ENCODE peak calls at places on chromosomes 1 and 21, in seven cellular contexts. S is transverse colon, Z is hepatocyte, G is dorsolateral prefrontal cortex, T is cardiac muscle cell, A is lung, L is breast epithelium. R is an unnamed sample.

GRCh38 chr1:81179239-81179638 is 621.5 kb upstream of the ADGRL2 start:
- DNase-seq in T (no peak), G (no peak), A (no peak), S (no peak), Z (peak; percentile 64), L (no peak), R (no peak)

GRCh38 chr1:21508580-21509350 is 458 bp upstream of the ALPL start:
- DNase-seq in T (peak; percentile 91), Z (peak; percentile 90), A (peak; percentile 81), G (no peak), L (no peak), S (peak; percentile 62), R (peak; percentile 95)

GRCh38 chr1:169086603-169087455 is 19.7 kb upstream of the ATP1B1 start:
- DNase-seq in S (no peak), T (peak; percentile 78), Z (peak; percentile 74), A (no peak), G (no peak), L (no peak), R (no peak)

GRCh38 chr1:165367375-165367993 is 11.0 kb upstream of the LMX1A start:
- DNase-seq in T (peak; percentile 83), A (peak; percentile 79), G (peak; percentile 66), Z (peak; percentile 87), L (peak; percentile 71), S (peak; percentile 83), R (peak; percentile 84)

GRCh38 chr1:206556748-206557635 is 49.7 kb downstream of the RASSF5 start:
- DNase-seq in L (peak; percentile 57), Z (peak; percentile 63), T (peak; percentile 81), G (peak; percentile 75), A (peak; percentile 87), S (peak; percentile 90), R (peak; percentile 86)

GRCh38 chr1:41485605-41486004 is 1.1 kb upstream of the EDN2 start:
- DNase-seq in L (no peak), G (no peak), S (no peak), Z (peak; percentile 68), T (no peak), A (no peak), R (peak; percentile 30)

GRCh38 chr1:87252406-87252805 is 76.3 kb upstream of the LMO4 start:
- DNase-seq in Z (no peak), L (no peak), S (no peak), A (no peak), T (no peak), G (no peak), R (no peak)

GRCh38 chr1:109543988-109544735 is 4.3 kb upstream of the GNAI3 start:
- DNase-seq in A (no peak), T (no peak), Z (no peak), S (no peak), G (no peak), L (no peak), R (no peak)

GRCh38 chr1:215402147-215402546 is 165.0 kb upstream of the KCTD3 start:
- DNase-seq in L (no peak), Z (no peak), G (no peak), A (no peak), S (no peak), T (no peak), R (no peak)

GRCh38 chr1:194184402-194184801 is 998.0 kb upstream of the B3GALT2 start:
- DNase-seq in S (no peak), Z (no peak), T (no peak), A (no peak), L (no peak), G (no peak), R (no peak)

GRCh38 chr1:151992345-151993083 is 1.1 kb downstream of the S100A10 start:
- DNase-seq in G (no peak), S (peak; percentile 89), L (peak; percentile 87), T (no peak), A (peak; percentile 90), Z (peak; percentile 89), R (peak; percentile 85)

GRCh38 chr1:86156571-86157455 is at the start of gene COL24A1:
- DNase-seq in T (peak; percentile 81), A (peak; percentile 31), S (peak; percentile 14), L (no peak), Z (peak; percentile 69), G (peak; percentile 43), R (peak; percentile 58)

GRCh38 chr1:16434501-16434900 is 2.7 kb downstream of the SPATA21 start:
- DNase-seq in Z (no peak), S (no peak), A (no peak), G (no peak), T (no peak), L (no peak), R (no peak)

GRCh38 chr1:236016083-236016482 is 48.8 kb downstream of the NID1 start:
- DNase-seq in A (no peak), L (peak; percentile 49), S (peak; percentile 53), Z (no peak), G (no peak), T (no peak), R (no peak)

GRCh38 chr1:236766506-236766905 is 28.6 kb upstream of the MTR start:
- DNase-seq in S (no peak), L (no peak), G (no peak), T (no peak), Z (no peak), A (no peak), R (no peak)

GRCh38 chr1:113253187-113253966 is 136.9 kb upstream of the MAGI3 start:
- DNase-seq in L (no peak), S (peak; percentile 58), Z (no peak), G (no peak), T (no peak), A (no peak), R (no peak)

GRCh38 chr1:236083650-236084385 is 18.9 kb upstream of the NID1 start:
- DNase-seq in A (no peak), Z (peak; percentile 57), S (no peak), L (no peak), T (peak; percentile 22), G (no peak), R (no peak)

DNA sequence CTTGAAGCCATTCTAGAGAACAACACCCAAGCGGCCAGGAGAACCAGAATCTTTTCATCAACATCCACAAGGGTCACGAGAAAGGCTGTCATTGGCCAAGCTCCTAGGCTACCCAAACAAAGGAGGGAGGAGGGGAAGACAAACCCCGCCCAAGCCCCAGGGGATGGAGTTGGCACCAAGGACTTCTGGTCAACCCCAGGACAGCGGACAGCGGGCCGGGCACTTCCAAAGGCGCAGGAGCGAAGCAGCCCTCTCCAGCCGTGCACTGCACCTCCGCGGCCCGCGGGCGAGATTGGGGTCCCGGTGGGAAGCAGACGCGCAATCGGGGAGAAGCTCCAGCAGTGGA is at the start of gene CLIC6:
- DNase-seq in Z (peak; percentile 28), G (no peak), A (peak; percentile 52), L (no peak), T (peak; percentile 6), S (peak; percentile 38), R (no peak)
- H3K4me3 ChIP-seq in Z (peak within 1 kb of the TSS; percentile 79), G (no peak within 1 kb of the TSS), A (peak within 1 kb of the TSS; percentile 24), L (peak within 1 kb of the TSS; percentile 65), T (peak within 1 kb of the TSS; percentile 15), S (peak within 1 kb of the TSS; percentile 52), R (peak within 1 kb of the TSS; percentile 38)

GRCh38 chr1:107389410-107390075 is 248.7 kb downstream of the NTNG1 start:
- DNase-seq in S (no peak), A (no peak), G (no peak), Z (no peak), L (no peak), T (no peak), R (no peak)
- H3K27ac ChIP-seq in S (no peak overlapping the region), A (no peak overlapping the region), G (no peak overlapping the region), Z (no peak overlapping the region), L (no peak overlapping the region), T (no peak overlapping the region), R (no peak overlapping the region)

DNA sequence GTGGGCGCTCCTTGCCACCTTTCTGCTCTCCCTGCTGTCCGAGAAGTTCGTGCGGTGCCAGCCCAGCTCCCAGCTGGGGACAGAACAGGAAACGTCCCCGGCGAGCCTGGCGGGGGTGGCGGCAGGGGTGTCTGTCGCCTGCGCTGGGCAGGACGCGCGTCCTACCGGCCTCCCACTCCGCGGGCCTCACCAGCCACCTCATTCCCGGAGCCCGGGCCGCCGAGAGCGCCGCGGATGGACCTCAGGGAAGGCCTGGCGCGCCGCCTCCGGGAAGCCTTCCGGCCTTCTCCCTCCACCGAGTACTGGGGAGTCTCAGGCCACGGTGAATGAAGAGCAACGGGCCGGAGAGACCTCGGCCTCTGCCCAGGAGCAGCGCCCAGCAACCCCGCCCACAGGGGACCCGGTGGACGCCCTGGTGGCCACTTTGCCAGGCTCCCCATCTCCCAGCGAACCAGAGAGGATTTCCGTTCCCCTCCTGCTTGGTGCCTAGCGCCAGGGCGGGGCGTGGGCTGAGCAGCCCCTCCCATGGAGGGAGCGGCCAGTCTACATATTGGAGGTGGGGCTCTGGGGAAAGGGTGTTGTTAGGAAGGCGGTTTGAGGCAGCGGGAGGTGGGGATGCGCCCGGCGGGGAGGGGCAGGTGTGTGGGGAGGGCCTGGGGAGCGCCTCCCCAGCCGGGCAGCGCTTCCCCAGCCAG is 9.5 kb upstream of the TNFRSF14 start:
- DNase-seq in A (peak; percentile 91), S (peak; percentile 95), Z (peak; percentile 91), G (peak; percentile 51), T (peak; percentile 65), L (peak; percentile 87), R (peak; percentile 88)
- TF ChIP-seq CTCF in A (no peak), S (peak; percentile 57), Z (no peak), G (no peak), T (no peak), L (peak; percentile 36), R (peak; percentile 7)

DNA sequence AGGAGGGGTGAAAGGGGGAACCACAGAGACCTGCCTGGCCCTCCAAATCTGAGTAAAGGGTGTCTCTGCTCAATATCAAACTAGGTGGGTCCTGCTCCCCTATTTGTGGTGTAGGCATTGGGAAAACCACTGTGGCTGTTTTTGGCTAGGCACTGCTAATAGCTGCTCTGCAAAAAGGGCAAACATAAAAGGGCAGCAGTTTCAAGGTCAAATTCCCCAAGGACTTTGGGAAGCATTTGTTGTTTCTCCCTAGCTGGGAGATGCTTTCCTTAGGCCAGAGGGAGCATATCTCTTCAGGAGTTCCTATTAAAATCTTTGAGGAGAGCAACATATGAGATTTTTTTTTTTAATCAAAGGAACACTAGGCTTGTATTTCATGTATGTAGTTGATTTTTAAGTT is 2.4 kb downstream of the C1orf162 start:
- DNase-seq in L (no peak), Z (no peak), S (no peak), G (no peak), T (no peak), A (no peak), R (no peak)
- H3K4me3 ChIP-seq in L (no peak overlapping the region), Z (no peak overlapping the region), S (no peak overlapping the region), G (no peak overlapping the region), T (no peak overlapping the region), A (no peak overlapping the region), R (no peak overlapping the region)

GRCh38 chr1:219560856-219561255 is 52.0 kb downstream of the ZC3H11B start:
- DNase-seq in Z (no peak), S (no peak), T (no peak), G (no peak), A (no peak), L (no peak), R (no peak)

GRCh38 chr1:219554109-219554508 is 58.8 kb downstream of the ZC3H11B start:
- DNase-seq in L (no peak), A (no peak), Z (no peak), T (no peak), S (no peak), G (no peak), R (no peak)

GRCh38 chr1:219550171-219550570 is 62.7 kb downstream of the ZC3H11B start:
- DNase-seq in G (no peak), S (no peak), L (no peak), A (no peak), Z (no peak), T (no peak), R (no peak)

GRCh38 chr1:219555031-219555667 is 57.8 kb downstream of the ZC3H11B start:
- DNase-seq in L (no peak), G (no peak), A (no peak), S (no peak), T (no peak), Z (peak; percentile 31), R (no peak)

GRCh38 chr1:219555802-219556201 is 57.1 kb downstream of the ZC3H11B start:
- DNase-seq in T (no peak), G (no peak), L (no peak), A (no peak), S (no peak), Z (peak; percentile 44), R (no peak)
- H3K27ac ChIP-seq in T (no peak overlapping the region), G (peak overlapping the region; percentile 69), L (peak overlapping the region; percentile 21), A (no peak overlapping the region), S (no peak overlapping the region), Z (peak overlapping the region; percentile 72), R (no peak overlapping the region)